ENCODE peak calls at places on chromosomes 1 and 21, in ten cellular contexts. Y, H, S, C, L, G, R, T, X and W are unnamed samples.

GRCh38 chr1:47187226-47187925 is 2.5 kb downstream of the PDZK1IP1 start:
- DNase-seq in R (no peak), T (no peak), S (no peak), C (no peak), Y (no peak), L (no peak), H (no peak), G (no peak), X (no peak), W (peak; percentile 63)

GRCh38 chr1:196207624-196208204 is 400.5 kb downstream of the KCNT2 start:
- DNase-seq in H (no peak), C (no peak), X (no peak), Y (no peak), R (no peak), T (no peak), L (no peak), G (no peak), S (no peak), W (no peak)

GRCh38 chr1:206513312-206514111 is 6.2 kb downstream of the RASSF5 start:
- DNase-seq in H (no peak), S (peak; percentile 72), C (no peak), G (no peak), R (peak; percentile 91), T (peak; percentile 68), Y (no peak), L (no peak), X (peak; percentile 81), W (peak; percentile 92)

GRCh38 chr1:204714861-204715511 is 29.4 kb upstream of the LRRN2 start:
- DNase-seq in Y (no peak), S (no peak), C (no peak), X (no peak), G (peak; percentile 81), R (no peak), L (no peak), T (no peak), H (no peak), W (peak; percentile 45)

GRCh38 chr21:36022704-36023103 is 37.6 kb downstream of the SETD4 start:
- DNase-seq in L (no peak), Y (no peak), H (no peak), R (no peak), G (no peak), S (no peak), T (no peak), X (no peak), C (no peak), W (no peak)

GRCh38 chr1:86441581-86441980 is 17.6 kb downstream of the CLCA2 start:
- DNase-seq in S (no peak), C (no peak), X (no peak), L (no peak), R (no peak), T (no peak), Y (no peak), G (no peak), H (no peak), W (no peak)

GRCh38 chr1:44592208-44593145 is 81.8 kb downstream of the TMEM53 start:
- DNase-seq in T (no peak), X (no peak), G (no peak), R (no peak), S (no peak), C (no peak), Y (no peak), H (no peak), L (no peak), W (no peak)

GRCh38 chr1:226107471-226108460 is 45.2 kb downstream of the H3-3A start:
- DNase-seq in Y (no peak), T (no peak), S (no peak), H (no peak), X (no peak), C (no peak), G (no peak), R (no peak), L (no peak), W (no peak)

GRCh38 chr1:184283999-184284398 is 102.8 kb upstream of the C1orf21 start:
- DNase-seq in X (peak; percentile 80), L (no peak), H (no peak), Y (no peak), R (peak; percentile 77), S (no peak), G (no peak), T (peak; percentile 47), C (no peak), W (no peak)

GRCh38 chr1:27144349-27144748 is 10.6 kb downstream of the SLC9A1 start:
- DNase-seq in L (no peak), T (no peak), X (no peak), G (no peak), Y (no peak), H (no peak), S (no peak), R (no peak), C (no peak), W (no peak)

GRCh38 chr1:175829845-175830244 is 86.5 kb upstream of the TNR start:
- DNase-seq in L (no peak), T (no peak), S (no peak), X (no peak), Y (no peak), R (no peak), C (no peak), H (no peak), G (no peak), W (no peak)

GRCh38 chr1:77143529-77144121 is 75.6 kb downstream of the PIGK start:
- DNase-seq in C (no peak), R (no peak), H (no peak), G (no peak), Y (no peak), X (no peak), T (no peak), L (peak; percentile 2), S (no peak), W (no peak)
- TF ChIP-seq CTCF in C (peak; percentile 72), R (peak; percentile 25), H (peak; percentile 53), G (peak; percentile 44), Y (no peak), X (no peak), T (peak; percentile 15), L (peak; percentile 50), S (peak; percentile 9), W (no peak)

GRCh38 chr1:6450943-6451373 is 15.0 kb downstream of the TNFRSF25 start:
- DNase-seq in S (no peak), C (no peak), X (no peak), R (no peak), Y (no peak), L (no peak), T (no peak), H (no peak), G (no peak), W (no peak)

GRCh38 chr1:6448749-6449631 is 17.0 kb downstream of the TNFRSF25 start:
- DNase-seq in X (no peak), G (peak; percentile 89), T (no peak), H (no peak), Y (no peak), R (peak; percentile 14), C (peak; percentile 51), L (no peak), S (no peak), W (no peak)

GRCh38 chr1:6447818-6448748 is 17.9 kb downstream of the TNFRSF25 start:
- DNase-seq in L (no peak), T (no peak), G (peak; percentile 82), R (no peak), X (no peak), S (no peak), C (no peak), H (no peak), Y (no peak), W (no peak)

GRCh38 chr1:6447016-6447817 is 18.8 kb downstream of the TNFRSF25 start:
- DNase-seq in S (no peak), R (no peak), L (no peak), G (peak; percentile 90), H (no peak), X (no peak), T (no peak), Y (no peak), C (peak; percentile 65), W (no peak)

DNA sequence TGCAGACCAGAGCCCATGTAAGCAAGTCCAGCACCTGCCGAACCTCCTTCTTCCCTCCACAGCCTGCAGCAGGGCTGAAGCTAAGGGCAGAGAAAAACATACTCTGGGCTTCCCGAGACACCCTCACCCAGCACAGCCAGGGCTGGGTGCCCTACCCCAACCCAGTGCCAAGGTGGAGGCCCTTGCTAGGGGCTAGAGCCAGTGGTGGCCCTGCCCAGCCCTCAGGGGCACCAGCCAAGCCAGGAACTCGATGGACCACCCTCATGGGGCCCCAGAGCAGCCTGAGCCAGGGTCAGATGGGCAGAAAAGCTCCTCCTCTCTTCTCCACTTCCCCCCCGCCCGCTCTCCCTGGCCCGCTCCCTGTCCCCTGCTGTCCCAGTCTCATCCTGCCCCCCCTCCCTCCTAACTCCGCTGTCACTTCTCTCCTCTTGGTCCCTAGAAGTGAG is 15.9 kb downstream of the TNFRSF25 start:
- DNase-seq in H (no peak), T (no peak), G (no peak), S (no peak), X (no peak), C (no peak), Y (no peak), L (no peak), R (no peak), W (no peak)
- TF ChIP-seq CTCF in H (no peak), T (no peak), G (no peak), S (no peak), X (no peak), C (no peak), Y (no peak), L (no peak), R (no peak), W (no peak)

DNA sequence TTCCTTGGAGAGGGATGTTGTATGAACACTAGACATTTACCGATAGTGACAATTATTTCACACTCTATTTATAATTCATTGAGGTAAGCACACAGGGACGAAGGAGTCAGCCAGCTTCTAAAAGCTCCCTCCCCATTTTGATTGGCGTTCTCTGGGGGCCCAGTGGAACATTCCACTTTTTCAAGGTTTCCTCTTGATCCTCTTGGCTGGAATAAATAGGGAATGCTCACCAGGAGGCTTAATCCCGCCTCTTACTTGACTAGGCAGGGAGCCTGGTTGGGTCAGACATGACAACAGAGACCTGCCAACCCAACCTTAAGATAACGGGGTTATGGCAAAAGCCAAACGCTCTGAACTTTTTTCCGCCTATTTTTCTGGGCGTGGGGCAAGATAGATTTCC is 974 bp downstream of the ACTN2 start:
- DNase-seq in Y (no peak), S (no peak), H (no peak), X (no peak), R (no peak), C (no peak), L (no peak), G (peak; percentile 43), T (peak; percentile 55), W (peak; percentile 78)
- TF ChIP-seq CTCF in Y (no peak), S (no peak), H (no peak), X (no peak), R (no peak), C (no peak), L (no peak), G (no peak), T (no peak), W (no peak)

GRCh38 chr1:94095112-94095637 is 25.8 kb downstream of the ABCA4 start:
- DNase-seq in R (peak; percentile 94), S (peak; percentile 88), X (peak; percentile 87), T (peak; percentile 87), G (no peak), Y (peak; percentile 63), L (no peak), C (no peak), H (no peak), W (peak; percentile 88)
- TF ChIP-seq CTCF in R (no peak), S (no peak), X (no peak), T (no peak), G (no peak), Y (no peak), L (no peak), C (no peak), H (no peak), W (no peak)

GRCh38 chr1:147062951-147063350 is 109.3 kb downstream of the PRKAB2 start:
- DNase-seq in C (no peak), G (no peak), Y (no peak), R (no peak), T (no peak), H (no peak), S (no peak), X (no peak), L (no peak), W (no peak)
- TF ChIP-seq CTCF in C (no peak), G (no peak), Y (no peak), R (no peak), T (no peak), H (no peak), S (no peak), X (no peak), L (no peak), W (no peak)